ENCODE peak calls at places on chromosome 18, in seven cellular contexts. U is heart left ventricle, N is brain microvascular endothelial cell, E is body of pancreas, Q is lower leg skin, K is fibroblast of lung, Y is A549. H is an unnamed sample.

GRCh38 chr18:8536226-8536625 is 73.0 kb upstream of the RAB12 start:
- DNase-seq in N (no peak), Q (no peak), K (no peak), U (no peak), E (no peak), Y (no peak), H (no peak)

GRCh38 chr18:31624892-31625640 is 33.4 kb downstream of the TTR start:
- DNase-seq in Y (no peak), N (no peak), U (no peak), Q (no peak), K (no peak), E (no peak), H (no peak)

GRCh38 chr18:10194592-10194991 is 259.8 kb upstream of the APCDD1 start:
- DNase-seq in U (no peak), E (no peak), Y (no peak), N (no peak), K (no peak), Q (no peak), H (no peak)

GRCh38 chr18:11137400-11137799 is 12.0 kb downstream of the PIEZO2 start:
- DNase-seq in Q (no peak), K (no peak), U (no peak), E (peak), Y (no peak), N (no peak), H (no peak)

GRCh38 chr18:23528580-23529472 is 25.5 kb downstream of the RMC1 start:
- DNase-seq in K (peak), E (peak), U (peak), Q (no peak), N (no peak), Y (no peak), H (peak)

GRCh38 chr18:9082763-9083510 is 19.6 kb upstream of the NDUFV2 start:
- DNase-seq in Q (no peak), K (no peak), E (no peak), N (no peak), Y (no peak), U (no peak), H (no peak)

GRCh38 chr18:57585421-57585820 is 1.1 kb downstream of the FECH start:
- DNase-seq in U (no peak), Q (no peak), K (peak), N (no peak), Y (no peak), E (no peak), H (no peak)

GRCh38 chr18:10035306-10035991 is 121.6 kb downstream of the VAPA start:
- DNase-seq in E (peak), N (no peak), Q (peak), Y (no peak), U (no peak), K (peak), H (no peak)

GRCh38 chr18:9233771-9234440 is 97.3 kb downstream of the ANKRD12 start:
- DNase-seq in Q (no peak), K (no peak), E (no peak), U (no peak), N (no peak), Y (no peak), H (no peak)

GRCh38 chr18:23689616-23690504 is 607 bp downstream of the LAMA3 start:
- DNase-seq in U (no peak), K (no peak), N (no peak), Y (peak), E (peak), Q (peak), H (no peak)

GRCh38 chr18:75264195-75264594 is 53.6 kb downstream of the TSHZ1 start:
- DNase-seq in N (no peak), U (no peak), Q (no peak), Y (no peak), E (no peak), K (no peak), H (no peak)

GRCh38 chr18:4762399-4762798 is 307.3 kb upstream of the DLGAP1 start:
- DNase-seq in Q (no peak), K (no peak), U (no peak), N (no peak), Y (no peak), E (no peak), H (no peak)

GRCh38 chr18:66993492-66993891 is 389.6 kb upstream of the CDH19 start:
- DNase-seq in N (no peak), U (no peak), E (peak), Q (no peak), K (peak), Y (no peak), H (no peak)

GRCh38 chr18:75221397-75221796 is 10.8 kb downstream of the TSHZ1 start:
- DNase-seq in Y (no peak), E (no peak), K (no peak), N (no peak), U (no peak), Q (no peak), H (no peak)

GRCh38 chr18:54220406-54220805 is 4.1 kb downstream of the MBD2 start:
- DNase-seq in N (no peak), U (no peak), E (no peak), Y (no peak), K (no peak), Q (no peak), H (no peak)
- H3K4me3 ChIP-seq in N (no peak), U (no peak), E (no peak), Y (no peak), K (no peak), Q (no peak), H (no peak)

DNA sequence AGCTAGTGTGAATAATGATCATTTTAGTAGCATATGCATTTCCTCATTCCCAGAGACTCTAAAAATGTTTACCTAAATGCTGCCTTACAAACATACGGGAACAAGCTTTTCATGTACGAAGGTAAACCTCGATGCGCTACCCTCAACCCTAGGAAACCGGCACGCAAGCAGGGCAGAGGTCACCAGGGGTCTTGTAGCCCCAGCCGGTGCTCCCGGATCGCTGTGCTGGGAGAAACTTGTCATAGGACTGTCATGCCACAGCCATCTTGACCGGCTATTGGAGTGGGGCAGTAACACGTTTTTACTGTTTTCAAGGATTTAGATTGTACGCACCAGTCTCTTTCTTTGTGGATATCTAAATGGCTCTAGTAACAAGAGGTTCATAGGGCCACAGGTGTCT is 34.8 kb upstream of the NFATC1 start:
- DNase-seq in K (no peak), Y (no peak), E (no peak), U (no peak), Q (no peak), N (no peak), H (no peak)
- H3K4me3 ChIP-seq in K (no peak), Y (no peak), E (no peak), U (no peak), Q (no peak), N (no peak), H (no peak)

DNA sequence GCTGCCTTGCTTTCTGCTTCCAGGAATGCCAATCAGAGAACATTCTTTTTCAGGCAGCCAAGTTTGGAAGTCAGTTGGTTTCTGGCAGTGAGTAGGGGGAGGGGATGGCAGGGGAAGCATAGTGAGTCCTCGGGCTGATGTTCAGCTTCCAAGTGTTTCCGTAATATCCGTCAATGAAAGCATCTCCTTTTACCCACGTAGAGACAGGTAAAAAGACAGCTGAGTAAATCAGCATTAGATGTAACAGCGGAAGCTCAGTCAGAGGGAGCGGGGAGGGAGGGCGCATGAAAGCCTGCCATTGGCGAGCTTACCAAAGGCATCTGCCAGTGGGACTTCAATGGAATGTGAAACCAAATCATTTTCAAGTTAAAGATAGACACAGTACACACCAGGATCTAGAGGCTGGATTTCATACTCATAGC is 117.1 kb upstream of the DTNA start:
- DNase-seq in U (peak), E (peak), Y (no peak), N (peak), K (peak), Q (no peak), H (peak)
- H3K4me3 ChIP-seq in U (peak), E (no peak), Y (no peak), N (peak), K (peak), Q (no peak), H (peak)

DNA sequence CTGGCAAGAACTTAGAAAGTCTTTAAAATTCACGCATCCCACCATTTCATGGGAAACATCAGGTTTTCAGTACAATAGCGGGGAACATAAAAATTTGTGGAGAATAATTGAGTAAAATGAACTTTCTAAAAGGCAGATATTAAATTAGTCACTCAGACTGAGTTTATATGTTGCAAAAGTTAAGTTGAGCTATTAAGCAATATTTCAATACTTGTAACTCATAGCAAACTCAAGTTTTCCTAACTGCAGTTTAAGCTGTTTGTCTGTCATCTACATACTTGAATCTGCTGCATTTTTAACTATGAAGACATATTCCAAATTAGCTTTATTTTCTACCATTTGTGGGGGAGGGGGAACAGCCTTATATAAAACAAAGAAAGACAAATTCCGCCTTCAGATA is 463.1 kb downstream of the TXNL1 start:
- DNase-seq in E (no peak), U (no peak), K (no peak), Y (no peak), Q (no peak), N (no peak), H (no peak)
- H3K4me3 ChIP-seq in E (no peak), U (no peak), K (no peak), Y (no peak), Q (no peak), N (no peak), H (no peak)

GRCh38 chr18:76524900-76525698 is 30.1 kb upstream of the ZNF516 start:
- DNase-seq in Q (peak), K (peak), N (peak), Y (peak), U (no peak), E (no peak), H (no peak)
- H3K4me3 ChIP-seq in Q (no peak), K (peak), N (peak), Y (peak), U (peak), E (no peak), H (peak)

DNA sequence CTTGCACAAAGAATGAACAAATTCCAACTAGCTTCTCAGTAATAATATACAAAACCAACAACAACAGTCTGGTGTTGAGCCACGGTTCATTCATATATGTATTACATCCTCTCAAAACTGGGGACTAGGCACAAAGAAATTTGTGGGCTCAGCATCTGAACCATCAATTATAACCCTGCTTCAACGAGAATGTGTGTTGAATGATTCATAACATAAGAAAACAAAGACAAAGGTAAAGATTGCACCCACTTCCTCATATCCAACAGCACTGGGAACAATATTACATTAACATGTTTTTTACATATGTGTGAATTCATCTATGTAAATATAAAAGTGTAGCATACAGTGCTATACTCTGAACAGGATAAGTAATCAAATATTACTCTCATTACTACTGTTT is 144.8 kb downstream of the CDH2 start:
- DNase-seq in K (peak), U (no peak), E (no peak), N (no peak), Q (no peak), Y (no peak), H (no peak)
- H3K4me3 ChIP-seq in K (no peak), U (no peak), E (no peak), N (no peak), Q (no peak), Y (no peak), H (no peak)

GRCh38 chr18:48165104-48165866 is 234.8 kb upstream of the SMAD2 start:
- DNase-seq in E (no peak), Y (no peak), Q (peak), K (no peak), N (no peak), U (no peak), H (no peak)
- H3K4me3 ChIP-seq in E (no peak), Y (no peak), Q (no peak), K (no peak), N (no peak), U (no peak), H (no peak)

DNA sequence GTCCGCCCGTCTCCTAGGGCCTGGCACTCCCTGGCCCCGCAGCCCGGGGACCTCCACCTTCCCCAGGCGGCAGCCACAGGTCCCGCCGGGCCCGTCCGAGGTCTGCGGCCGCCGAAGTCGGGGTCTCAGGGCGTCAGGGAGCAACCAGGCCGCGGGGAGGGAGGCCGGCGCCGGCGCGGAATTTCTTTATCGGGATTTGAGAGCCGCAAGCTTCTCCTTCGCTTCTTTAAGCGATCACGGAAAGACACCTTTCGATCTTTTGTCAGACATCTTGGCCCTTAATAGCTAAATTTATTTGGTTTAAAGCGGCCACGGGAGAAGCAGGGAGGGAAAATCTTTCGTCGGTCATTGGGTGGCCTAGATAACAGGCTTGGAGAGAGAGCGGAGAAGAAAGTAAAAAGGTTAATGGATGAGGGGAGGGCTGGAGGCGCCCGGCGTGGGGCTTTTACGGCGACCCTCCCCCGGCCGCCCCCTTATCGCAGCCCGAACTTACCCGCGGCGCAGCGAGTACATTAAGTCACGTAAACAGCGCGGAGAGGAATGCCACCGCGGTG is 4.3 kb upstream of the GATA6 start:
- DNase-seq in K (no peak), U (peak), E (peak), N (no peak), Q (peak), Y (no peak), H (no peak)
- H3K4me3 ChIP-seq in K (no peak), U (peak), E (peak), N (no peak), Q (no peak), Y (no peak), H (no peak)

DNA sequence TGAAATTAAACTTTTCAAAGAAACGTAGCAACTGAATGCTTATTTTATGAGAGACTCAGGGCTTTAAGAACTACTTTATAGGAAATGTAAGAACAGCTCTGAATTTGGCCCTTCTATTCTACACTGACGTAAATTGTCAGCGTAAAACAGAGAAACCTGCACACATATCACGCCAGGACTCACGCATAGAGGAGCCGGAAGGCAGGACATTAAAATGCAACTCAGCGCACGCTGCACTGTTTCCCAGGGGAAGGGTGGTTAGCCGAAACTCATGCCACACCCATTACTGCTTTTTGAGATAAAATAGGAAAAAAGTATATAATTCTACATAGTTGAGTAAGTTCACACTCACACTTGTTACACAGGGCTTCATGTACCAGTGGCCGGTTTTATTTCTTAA is 7.4 kb downstream of the TUBB6 start:
- DNase-seq in Q (peak), U (no peak), K (no peak), Y (no peak), N (no peak), E (no peak), H (no peak)
- H3K4me3 ChIP-seq in Q (no peak), U (no peak), K (no peak), Y (no peak), N (no peak), E (no peak), H (no peak)